ENCODE peak calls at places on chromosomes 11 and 22, in nine cellular contexts. M is IMR-90, R is neural crest cell, T is dorsolateral prefrontal cortex, L is tibial artery, E is sigmoid colon, Y is right lobe of liver, K is fibroblast of pulmonary artery, N is SK-N-SH. F is an unnamed sample.

GRCh38 chr11:120810251-120810650 is 213.7 kb upstream of the TBCEL start:
- DNase-seq in M (peak; percentile 51), R (no peak), T (no peak), L (no peak), E (no peak), Y (no peak), K (peak; percentile 23), N (no peak), F (no peak)

GRCh38 chr11:76206327-76207081 is at the start of gene WNT11:
- DNase-seq in M (no peak), R (peak; percentile 41), T (no peak), L (no peak), E (no peak), Y (no peak), K (no peak), N (peak; percentile 84), F (no peak)

GRCh38 chr22:46752911-46753310 is 9.5 kb upstream of the TBC1D22A start:
- DNase-seq in M (no peak), R (no peak), T (no peak), L (no peak), E (no peak), Y (peak; percentile 23), K (no peak), N (no peak), F (no peak)

GRCh38 chr11:70517996-70518907 is 119.9 kb downstream of the CTTN start:
- DNase-seq in M (peak; percentile 64), R (no peak), T (no peak), L (no peak), E (no peak), Y (peak; percentile 6), K (no peak), N (peak; percentile 31), F (no peak)

GRCh38 chr11:73612601-73613137 is 14.8 kb upstream of the FAM168A start:
- DNase-seq in M (peak; percentile 8), R (no peak), T (no peak), L (no peak), E (no peak), Y (no peak), K (no peak), N (no peak), F (no peak)

GRCh38 chr11:93198221-93198650 is 445 bp upstream of the SLC36A4 start:
- DNase-seq in M (peak; percentile 44), R (no peak), T (no peak), L (no peak), E (no peak), Y (no peak), K (peak; percentile 49), N (no peak), F (no peak)

GRCh38 chr11:68373189-68373809 is 60.9 kb downstream of the LRP5 start:
- DNase-seq in M (peak; percentile 61), R (peak; percentile 20), T (no peak), L (peak; percentile 88), E (no peak), Y (no peak), K (no peak), N (peak; percentile 94), F (no peak)

GRCh38 chr11:115739121-115739520 is 234.9 kb upstream of the CADM1 start:
- DNase-seq in M (no peak), R (no peak), T (no peak), L (no peak), E (no peak), Y (no peak), K (no peak), N (no peak), F (no peak)

GRCh38 chr11:68468217-68468828 is 7.8 kb downstream of the PPP6R3 start:
- DNase-seq in M (no peak), R (no peak), T (no peak), L (no peak), E (no peak), Y (no peak), K (no peak), N (no peak), F (no peak)

GRCh38 chr11:47967577-47968230 is 12.7 kb upstream of the PTPRJ start:
- DNase-seq in M (peak; percentile 32), R (no peak), T (no peak), L (no peak), E (no peak), Y (no peak), K (no peak), N (no peak), F (no peak)

GRCh38 chr11:83007909-83008580 is 63.7 kb downstream of the RAB30 start:
- DNase-seq in M (peak; percentile 24), R (peak; percentile 22), T (peak; percentile 58), L (peak; percentile 67), E (no peak), Y (peak; percentile 72), K (peak; percentile 35), N (peak; percentile 72), F (no peak)

GRCh38 chr11:12995823-12996222 is 13.3 kb upstream of the RASSF10 start:
- DNase-seq in M (no peak), R (no peak), T (no peak), L (no peak), E (no peak), Y (no peak), K (no peak), N (no peak), F (no peak)

DNA sequence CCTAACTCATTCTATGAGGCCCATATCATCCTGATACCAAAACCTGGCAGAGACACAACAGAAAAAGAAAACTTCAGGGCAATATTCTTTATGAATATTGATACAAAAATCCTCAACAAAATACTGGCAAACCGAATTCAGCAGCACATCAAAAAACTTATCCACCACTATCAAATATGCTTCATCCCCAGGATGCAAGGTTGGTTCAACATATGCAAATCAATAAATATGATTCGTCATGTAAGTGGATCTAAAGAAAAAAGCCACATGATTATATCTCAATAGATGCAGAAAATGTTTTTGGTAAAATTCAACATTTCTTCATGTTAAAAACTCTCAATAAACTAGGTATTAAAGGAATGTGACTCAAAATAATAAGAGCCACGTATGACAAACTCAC is 40.9 kb downstream of the JRKL start:
- DNase-seq in M (no peak), R (no peak), T (no peak), L (no peak), E (no peak), Y (no peak), K (no peak), N (no peak), F (no peak)
- TF ChIP-seq CTCF in M (no peak), R (no peak), T (no peak), L (no peak), E (no peak), Y (no peak), K (no peak), N (no peak), F (no peak)

GRCh38 chr11:100855466-100856067 is 168.5 kb downstream of the ARHGAP42 start:
- DNase-seq in M (peak; percentile 68), R (no peak), T (no peak), L (no peak), E (no peak), Y (no peak), K (peak; percentile 81), N (peak; percentile 4), F (no peak)
- TF ChIP-seq CTCF in M (peak; percentile 71), R (peak; percentile 80), T (peak; percentile 80), L (peak; percentile 81), E (peak; percentile 37), Y (peak; percentile 77), K (peak; percentile 59), N (peak; percentile 74), F (peak; percentile 59)

GRCh38 chr11:124897681-124898680 is at the start of gene ROBO4:
- DNase-seq in M (peak; percentile 94), R (no peak), T (no peak), L (peak; percentile 79), E (peak; percentile 70), Y (peak; percentile 55), K (peak; percentile 94), N (peak; percentile 15), F (peak; percentile 22)
- TF ChIP-seq CTCF in M (no peak), R (no peak), T (no peak), L (no peak), E (no peak), Y (no peak), K (peak; percentile 24), N (peak; percentile 27), F (no peak)

GRCh38 chr11:714436-714835 is 8.4 kb downstream of the EPS8L2 start:
- DNase-seq in M (no peak), R (no peak), T (no peak), L (no peak), E (no peak), Y (no peak), K (no peak), N (no peak), F (no peak)
- TF ChIP-seq CTCF in M (no peak), R (no peak), T (no peak), L (no peak), E (no peak), Y (no peak), K (no peak), N (no peak), F (no peak)

F was measured in mesothelial cell of epicardium.